ENCODE peak calls at places on chromosomes 11 and 22, in five cellular contexts. O is IMR-90, G is A549, Q is K562, N is HepG2. U is an unnamed sample.

GRCh38 chr11:107293677-107294344 is 163.8 kb downstream of the CWF19L2 start:
- DNase-seq in N (peak; percentile 6), O (no peak), Q (no peak), G (no peak), U (no peak)

GRCh38 chr11:115185931-115186330 is 318.3 kb downstream of the CADM1 start:
- DNase-seq in Q (no peak), N (no peak), O (no peak), G (no peak), U (no peak)

GRCh38 chr11:63007920-63008319 is 7.7 kb downstream of the SLC22A8 start:
- DNase-seq in Q (peak; percentile 24), G (no peak), N (no peak), O (no peak), U (no peak)

GRCh38 chr11:128766687-128767086 is 72.8 kb downstream of the FLI1 start:
- DNase-seq in N (no peak), G (no peak), Q (no peak), O (no peak), U (no peak)

GRCh38 chr11:16456366-16456765 is 100.0 kb upstream of the SOX6 start:
- DNase-seq in G (no peak), O (peak; percentile 11), Q (no peak), N (no peak), U (no peak)

GRCh38 chr22:46171940-46172339 is 21.6 kb downstream of the PPARA start:
- DNase-seq in G (no peak), O (peak; percentile 74), Q (no peak), N (no peak), U (no peak)

GRCh38 chr11:64391839-64392238 is 32.9 kb downstream of the RPS6KA4 start:
- DNase-seq in N (no peak), G (no peak), Q (no peak), O (no peak), U (no peak)

GRCh38 chr22:30905696-30906341 is 62.8 kb downstream of the MORC2 start:
- DNase-seq in O (no peak), N (no peak), G (no peak), Q (peak; percentile 3), U (no peak)

GRCh38 chr11:79610139-79610538 is 169.3 kb upstream of the TENM4 start:
- DNase-seq in O (no peak), N (no peak), Q (no peak), G (no peak), U (no peak)

GRCh38 chr11:1292018-1292643 is 17.3 kb downstream of the TOLLIP start:
- DNase-seq in Q (no peak), O (no peak), N (no peak), G (no peak), U (no peak)

GRCh38 chr11:4511267-4511666 is 28.8 kb downstream of the OR52K1 start:
- DNase-seq in Q (no peak), O (no peak), G (no peak), N (no peak), U (no peak)

GRCh38 chr11:36075053-36075452 is 131.2 kb downstream of the LDLRAD3 start:
- DNase-seq in G (no peak), Q (no peak), N (no peak), O (peak; percentile 91), U (no peak)

GRCh38 chr22:47750086-47750485 is 987.6 kb downstream of the TBC1D22A start:
- DNase-seq in G (no peak), Q (no peak), O (no peak), N (no peak), U (no peak)

GRCh38 chr11:102347526-102348331 is 715 bp downstream of the BIRC2 start:
- DNase-seq in N (peak; percentile 38), O (peak; percentile 29), G (no peak), Q (peak; percentile 16), U (no peak)
- TF ChIP-seq BHLHE40 in N (no peak), O (no peak), G (no peak), Q (no peak), U (no peak)

DNA sequence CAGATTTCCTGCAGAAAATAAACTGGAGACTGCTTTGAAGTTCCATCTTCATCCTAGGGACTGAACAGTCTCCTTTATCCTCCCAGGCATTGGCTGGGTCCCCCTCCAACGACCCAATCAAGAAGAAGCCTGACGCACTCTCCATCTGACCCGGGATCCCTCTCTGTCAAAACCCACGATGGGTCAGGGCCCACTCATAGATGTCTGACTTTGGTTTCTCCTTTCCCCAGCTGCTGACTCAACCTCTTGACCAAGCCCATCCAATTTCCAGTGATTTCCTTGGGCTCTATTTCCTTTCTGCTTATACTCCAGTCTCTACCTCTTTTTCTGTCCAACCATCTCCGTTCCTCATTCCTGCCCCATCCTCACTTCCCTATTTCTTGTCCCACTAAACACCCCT is 189.7 kb downstream of the MIAT start:
- DNase-seq in N (no peak), Q (no peak), O (no peak), G (no peak), U (no peak)
- H3K27ac ChIP-seq in N (no peak overlapping the region), Q (no peak overlapping the region), O (no peak overlapping the region), G (no peak overlapping the region), U (no peak overlapping the region)

DNA sequence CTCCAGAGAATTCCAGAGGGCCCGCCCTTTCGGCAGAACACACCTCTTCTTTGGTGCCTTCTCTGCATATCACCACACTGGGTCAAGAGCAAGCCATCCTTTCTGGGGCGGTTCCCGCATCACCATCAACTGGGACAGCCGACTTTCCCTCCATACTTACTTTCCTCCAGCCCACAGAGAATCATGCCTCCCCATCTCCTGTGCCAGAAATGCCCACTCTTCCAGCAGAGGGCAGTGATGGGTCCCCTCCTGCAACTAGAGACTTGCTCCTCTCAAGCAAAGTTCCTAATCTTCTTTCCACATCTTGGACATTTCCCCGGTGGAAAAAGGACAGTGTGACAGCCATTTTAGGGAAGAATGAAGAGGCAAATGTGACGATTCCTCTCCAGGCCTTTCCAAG is 157.7 kb downstream of the C11orf91 start:
- DNase-seq in G (peak; percentile 86), O (peak; percentile 40), N (peak; percentile 23), Q (peak; percentile 44), U (no peak)
- TF ChIP-seq BHLHE40 in G (no peak), O (no peak), N (no peak), Q (no peak), U (no peak)

GRCh38 chr11:71248251-71248570 is 4.2 kb downstream of the SHANK2 start:
- DNase-seq in Q (no peak), O (no peak), N (no peak), G (no peak), U (no peak)

GRCh38 chr11:71250512-71251158 is 1.7 kb downstream of the SHANK2 start:
- DNase-seq in Q (no peak), O (no peak), G (no peak), N (no peak), U (no peak)

GRCh38 chr11:71249301-71249700 is 3.1 kb downstream of the SHANK2 start:
- DNase-seq in G (no peak), O (no peak), N (no peak), Q (no peak), U (no peak)

GRCh38 chr11:71247551-71248250 is 4.7 kb downstream of the SHANK2 start:
- DNase-seq in G (no peak), Q (no peak), O (no peak), N (no peak), U (no peak)

GRCh38 chr11:71248656-71249055 is 3.7 kb downstream of the SHANK2 start:
- DNase-seq in N (no peak), Q (no peak), O (no peak), G (no peak), U (no peak)
- H3K27ac ChIP-seq in N (no peak overlapping the region), Q (no peak overlapping the region), O (no peak overlapping the region), G (no peak overlapping the region), U (no peak overlapping the region)

DNA sequence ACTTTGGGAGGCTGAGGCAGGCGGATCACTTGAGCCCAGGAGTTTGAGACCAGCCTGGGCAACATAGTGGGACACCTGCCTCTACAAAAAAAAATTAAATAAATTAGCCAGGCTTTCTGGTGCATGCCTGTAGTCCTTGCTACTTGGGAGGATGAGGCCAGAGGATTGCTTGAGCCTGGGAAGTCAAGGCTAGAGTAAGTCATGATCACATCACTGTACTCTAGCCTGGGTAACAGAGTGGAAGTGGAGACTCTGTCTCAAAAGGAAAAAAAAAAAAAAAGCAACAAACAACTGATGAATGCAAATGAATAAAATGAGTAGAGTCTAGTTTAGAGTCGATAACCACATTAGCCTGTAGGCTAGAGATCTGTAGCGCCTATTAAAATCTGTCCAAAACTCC is 3.9 kb upstream of the BCL2L13 start:
- DNase-seq in O (no peak), Q (no peak), G (no peak), N (no peak), U (no peak)
- TF ChIP-seq BHLHE40 in O (no peak), Q (no peak), G (no peak), N (no peak), U (no peak)

GRCh38 chr22:37601203-37601539 is 7.5 kb upstream of the GGA1 start:
- DNase-seq in O (no peak), N (no peak), G (no peak), Q (no peak), U (no peak)

GRCh38 chr22:37604875-37605274 is 3.8 kb upstream of the GGA1 start:
- DNase-seq in N (no peak), Q (no peak), G (no peak), O (no peak), U (no peak)

GRCh38 chr22:37604074-37604473 is 4.6 kb upstream of the GGA1 start:
- DNase-seq in G (no peak), O (no peak), Q (no peak), N (no peak), U (no peak)

GRCh38 chr22:37599161-37599560 is 9.5 kb upstream of the GGA1 start:
- DNase-seq in G (no peak), Q (no peak), O (no peak), N (no peak), U (no peak)

DNA sequence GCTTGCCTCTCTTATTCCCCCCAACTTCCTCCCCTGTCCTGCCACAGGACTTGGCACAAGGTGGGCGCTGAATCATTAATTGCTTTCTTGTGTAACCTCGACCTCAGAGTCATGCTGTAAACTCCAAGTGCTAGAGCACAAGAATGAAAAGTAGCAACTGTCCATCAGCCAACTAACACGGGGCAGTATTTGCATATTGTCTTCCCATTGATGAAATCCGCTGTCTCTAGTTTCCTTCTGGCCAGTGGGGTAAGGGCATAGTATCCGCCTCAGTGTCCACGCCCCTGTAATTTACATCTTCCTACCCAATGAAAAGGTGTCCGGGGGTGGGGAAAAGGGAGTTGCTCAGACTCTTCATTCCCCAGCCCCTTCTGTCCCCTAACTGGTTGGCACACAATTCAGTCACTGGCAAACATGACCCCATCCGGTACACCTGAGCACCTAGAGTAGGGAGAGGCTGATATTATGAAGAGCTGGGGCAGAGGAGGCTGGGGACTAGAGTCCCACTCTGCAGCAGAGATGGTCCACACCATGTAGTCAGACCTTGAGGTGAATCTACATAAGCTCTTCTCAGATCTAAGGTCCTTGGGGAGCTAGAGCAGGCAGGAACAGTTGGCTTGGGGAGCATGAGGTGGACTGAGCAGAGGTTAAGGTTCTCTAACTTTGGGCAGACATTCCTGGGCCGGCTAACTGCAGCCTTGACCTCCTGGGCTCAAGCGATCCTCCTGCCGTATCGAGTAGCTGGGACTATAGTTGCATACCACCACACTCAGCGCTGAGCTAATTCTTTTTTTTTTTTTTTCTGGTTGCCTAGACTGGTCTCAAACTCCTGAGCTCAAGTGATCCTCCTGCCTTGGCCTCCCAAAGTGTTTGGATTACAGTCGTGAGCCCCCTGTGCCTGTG is 6.8 kb upstream of the GGA1 start:
- DNase-seq in O (peak; percentile 33), Q (no peak), N (peak; percentile 91), G (no peak), U (peak; percentile 42)
- H3K27ac ChIP-seq in O (no peak overlapping the region), Q (peak overlapping the region; percentile 50), N (peak overlapping the region; percentile 68), G (no peak overlapping the region), U (no peak overlapping the region)

GRCh38 chr11:66082936-66083698 is 13.0 kb downstream of the PACS1 start:
- DNase-seq in O (no peak), N (peak; percentile 48), G (no peak), Q (no peak), U (no peak)
- TF ChIP-seq BHLHE40 in O (no peak), N (no peak), G (no peak), Q (no peak), U (no peak)